ENCODE peak calls at places on chromosome 20, in ten cellular contexts. A is ELF-1; D is activated CD8-positive, alpha-beta memory T cell treated with anti-CD3 and anti-CD28 coated beads, Interleukin-2, amount 50 U/mL, for 48 hours; T is memory B cell; R is GM04503; B is NCI-H1092; Q is BJ; L is NCI-H1694 treated with DMSO at 0.1 percent for 48 hours; V is tibial nerve; C is tibial artery. J is an unnamed sample.

GRCh38 chr20:846894-847278 is 13.4 kb downstream of the FAM110A start:
- DNase-seq in L (no peak), B (no peak), V (no peak), Q (no peak), A (no peak), D (peak), C (no peak), R (no peak), T (peak), J (no peak)

GRCh38 chr20:38735172-38735571 is 10.9 kb downstream of the SLC32A1 start:
- DNase-seq in L (no peak), C (no peak), Q (no peak), V (no peak), B (no peak), D (no peak), T (no peak), R (no peak), A (no peak), J (no peak)

GRCh38 chr20:35462351-35462750 is 7.0 kb downstream of the CEP250 start:
- DNase-seq in D (no peak), A (no peak), R (no peak), V (no peak), T (no peak), Q (no peak), B (peak), L (peak), C (no peak), J (no peak)

GRCh38 chr20:39986231-39986904 is 702.7 kb downstream of the MAFB start:
- DNase-seq in L (peak), D (no peak), B (no peak), A (peak), T (no peak), Q (peak), C (peak), V (peak), R (peak), J (peak)

GRCh38 chr20:20393207-20393606 is 25.3 kb downstream of the INSM1 start:
- DNase-seq in L (no peak), C (no peak), B (no peak), T (no peak), V (no peak), Q (peak), D (no peak), A (no peak), R (no peak), J (no peak)

GRCh38 chr20:21183722-21184121 is 57.8 kb downstream of the KIZ start:
- DNase-seq in R (no peak), D (no peak), Q (no peak), B (no peak), L (no peak), T (no peak), C (no peak), A (no peak), V (no peak), J (no peak)

GRCh38 chr20:17498181-17498580 is 33.0 kb downstream of the BFSP1 start:
- DNase-seq in B (no peak), R (no peak), T (no peak), D (peak), L (no peak), C (no peak), V (no peak), Q (no peak), A (no peak), J (no peak)

GRCh38 chr20:47879771-47880170 is 94.5 kb upstream of the SULF2 start:
- DNase-seq in D (no peak), B (no peak), C (no peak), T (no peak), L (no peak), R (no peak), V (no peak), Q (no peak), A (no peak), J (no peak)

GRCh38 chr20:30168025-30168799 is 1089.3 kb upstream of the DEFB115 start:
- DNase-seq in A (peak), C (no peak), B (no peak), Q (no peak), R (no peak), L (no peak), D (peak), V (no peak), T (peak), J (peak)

GRCh38 chr20:45100563-45101245 is at the start of gene KCNS1:
- DNase-seq in A (peak), R (no peak), L (no peak), T (no peak), Q (no peak), V (no peak), C (no peak), B (no peak), D (no peak), J (peak)

GRCh38 chr20:1505871-1506270 is 14.7 kb upstream of the SIRPB2 start:
- DNase-seq in V (no peak), L (no peak), Q (no peak), B (no peak), C (no peak), T (no peak), A (no peak), R (no peak), D (no peak), J (no peak)

GRCh38 chr20:6660441-6660840 is 107.0 kb upstream of the BMP2 start:
- DNase-seq in D (no peak), A (no peak), Q (no peak), C (no peak), L (no peak), R (no peak), T (no peak), V (no peak), B (no peak), J (no peak)

GRCh38 chr20:62627901-62628612 is 14.2 kb upstream of the SLCO4A1 start:
- DNase-seq in D (no peak), V (no peak), Q (peak), R (no peak), L (no peak), A (no peak), C (no peak), T (peak), B (no peak), J (no peak)

GRCh38 chr20:362271-363254 is 15.7 kb downstream of the NRSN2 start:
- DNase-seq in T (no peak), B (peak), C (peak), L (peak), D (peak), A (peak), R (peak), Q (peak), V (peak), J (no peak)

GRCh38 chr20:34491226-34491931 is 24.8 kb upstream of the DYNLRB1 start:
- DNase-seq in V (no peak), C (no peak), L (no peak), Q (no peak), R (no peak), B (no peak), T (no peak), A (no peak), D (no peak), J (no peak)

GRCh38 chr20:16599257-16599656 is 26.0 kb upstream of the KIF16B start:
- DNase-seq in A (no peak), V (no peak), L (no peak), C (no peak), B (no peak), D (no peak), Q (no peak), R (no peak), T (no peak), J (no peak)

GRCh38 chr20:8854566-8854965 is 214.3 kb upstream of the PLCB4 start:
- DNase-seq in C (peak), A (peak), R (peak), T (no peak), L (no peak), V (no peak), D (no peak), B (no peak), Q (no peak), J (peak)

GRCh38 chr20:1898496-1899168 is 3.4 kb downstream of the SIRPA start:
- DNase-seq in L (no peak), B (no peak), Q (no peak), D (no peak), T (no peak), A (no peak), R (no peak), V (no peak), C (no peak), J (no peak)

J was measured in H7.